ENCODE peak calls at places on chromosomes 2 and 18, in four cellular contexts. Q is neural progenitor cell, J is Peyer's patch, Y is endodermal cell. F is an unnamed sample.

GRCh38 chr18:63224574-63224973 is 95.0 kb downstream of the BCL2 start:
- DNase-seq in Q (no peak), J (no peak), Y (no peak), F (no peak)

GRCh38 chr2:178473373-178473772 is 5.0 kb downstream of the FKBP7 start:
- DNase-seq in Q (no peak), J (no peak), Y (no peak), F (no peak)

GRCh38 chr2:157287160-157287559 is 29.7 kb downstream of the GALNT5 start:
- DNase-seq in Q (no peak), J (no peak), Y (no peak), F (no peak)

GRCh38 chr2:60262178-60262577 is 291.3 kb downstream of the BCL11A start:
- DNase-seq in Q (peak), J (no peak), Y (no peak), F (peak)

GRCh38 chr18:45383228-45383627 is 232.0 kb upstream of the SLC14A2 start:
- DNase-seq in Q (no peak), J (no peak), Y (no peak), F (no peak)

GRCh38 chr2:39925312-39925711 is 146.3 kb upstream of the THUMPD2 start:
- DNase-seq in Q (no peak), J (no peak), Y (no peak), F (no peak)

GRCh38 chr2:128513416-128514283 is 195.0 kb upstream of the HS6ST1 start:
- DNase-seq in Q (no peak), J (no peak), Y (no peak), F (no peak)

GRCh38 chr2:40204268-40204667 is 247.6 kb downstream of the SLC8A1 start:
- DNase-seq in Q (peak), J (no peak), Y (no peak), F (no peak)

GRCh38 chr2:36343601-36344000 is 12.0 kb upstream of the CRIM1 start:
- DNase-seq in Q (no peak), J (no peak), Y (no peak), F (no peak)

GRCh38 chr18:57516068-57516467 is 70.4 kb downstream of the FECH start:
- DNase-seq in Q (no peak), J (no peak), Y (no peak), F (no peak)

GRCh38 chr18:5630057-5630765 is 86.4 kb upstream of the EPB41L3 start:
- DNase-seq in Q (peak), J (peak), Y (peak), F (no peak)

GRCh38 chr2:182291296-182291695 is 135.5 kb downstream of the PDE1A start:
- DNase-seq in Q (no peak), J (no peak), Y (no peak), F (no peak)

GRCh38 chr2:169095631-169096105 is 26.3 kb downstream of the DHRS9 start:
- DNase-seq in Q (no peak), J (no peak), Y (no peak), F (peak)

GRCh38 chr2:127080941-127081769 is 25.8 kb downstream of the BIN1 start:
- DNase-seq in Q (no peak), J (peak), Y (no peak), F (no peak)

GRCh38 chr2:119694994-119695521 is 16.1 kb downstream of the TMEM177 start:
- DNase-seq in Q (no peak), J (no peak), Y (peak), F (no peak)

GRCh38 chr2:9690252-9690651 is 59.5 kb upstream of the YWHAQ start:
- DNase-seq in Q (no peak), J (no peak), Y (peak), F (no peak)

GRCh38 chr18:49851624-49852023 is 38.3 kb upstream of the ACAA2 start:
- DNase-seq in Q (no peak), J (no peak), Y (no peak), F (no peak)

DNA sequence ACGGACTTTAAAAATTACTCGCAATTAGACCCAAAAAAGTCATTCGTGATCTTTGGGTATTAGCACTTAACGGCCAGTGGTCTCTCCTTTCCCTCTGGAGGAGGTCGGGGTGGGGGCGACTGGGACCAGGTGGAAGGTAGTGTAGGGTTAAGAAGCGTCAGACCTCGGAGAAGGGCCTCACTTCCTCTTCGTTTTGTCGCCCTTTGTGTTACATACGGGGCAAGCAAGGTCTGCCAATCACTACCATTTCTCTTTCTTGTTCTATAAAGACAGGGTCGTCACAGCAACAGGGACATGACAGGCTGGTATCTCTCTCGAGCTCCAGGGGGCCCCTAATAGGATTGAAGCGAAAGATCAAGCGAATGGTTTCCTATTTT is 136.6 kb downstream of the INSIG2 start:
- DNase-seq in Q (peak), J (no peak), Y (peak), F (no peak)
- H3K4me3 ChIP-seq in Q (peak), J (peak), Y (peak), F (peak)

DNA sequence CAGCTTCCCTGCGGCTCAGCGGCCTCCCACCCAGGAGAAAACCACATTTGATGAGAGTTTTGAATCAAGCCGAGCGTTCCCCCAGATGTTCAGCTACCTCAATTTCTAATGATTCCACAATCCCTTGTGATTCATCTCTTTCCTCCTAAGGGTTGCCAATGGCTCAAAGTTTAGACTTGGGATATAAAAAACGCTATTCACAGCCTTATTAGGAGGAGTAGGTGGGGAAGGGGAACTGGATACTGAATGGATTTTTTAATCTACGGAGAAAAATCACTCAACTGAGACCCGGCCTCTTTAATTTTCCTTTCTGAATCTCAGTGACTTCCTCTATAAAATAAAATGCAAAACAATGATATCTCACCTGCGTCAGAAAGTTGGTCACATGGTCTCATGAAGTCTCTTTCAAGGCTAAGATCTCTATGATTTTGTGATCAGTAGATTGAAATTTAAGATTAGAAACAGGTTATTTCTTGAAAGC is 192.6 kb upstream of the TCF4 start:
- DNase-seq in Q (no peak), J (no peak), Y (no peak), F (no peak)
- H3K4me3 ChIP-seq in Q (peak), J (peak), Y (peak), F (peak)

GRCh38 chr2:71082402-71083252 is 14.2 kb downstream of the NAGK start:
- DNase-seq in Q (no peak), J (no peak), Y (no peak), F (no peak)
- H3K4me3 ChIP-seq in Q (no peak), J (no peak), Y (no peak), F (no peak)

GRCh38 chr2:237354930-237355329 is 59.0 kb downstream of the COL6A3 start:
- DNase-seq in Q (no peak), J (no peak), Y (peak), F (no peak)
- H3K4me3 ChIP-seq in Q (no peak), J (no peak), Y (no peak), F (no peak)

DNA sequence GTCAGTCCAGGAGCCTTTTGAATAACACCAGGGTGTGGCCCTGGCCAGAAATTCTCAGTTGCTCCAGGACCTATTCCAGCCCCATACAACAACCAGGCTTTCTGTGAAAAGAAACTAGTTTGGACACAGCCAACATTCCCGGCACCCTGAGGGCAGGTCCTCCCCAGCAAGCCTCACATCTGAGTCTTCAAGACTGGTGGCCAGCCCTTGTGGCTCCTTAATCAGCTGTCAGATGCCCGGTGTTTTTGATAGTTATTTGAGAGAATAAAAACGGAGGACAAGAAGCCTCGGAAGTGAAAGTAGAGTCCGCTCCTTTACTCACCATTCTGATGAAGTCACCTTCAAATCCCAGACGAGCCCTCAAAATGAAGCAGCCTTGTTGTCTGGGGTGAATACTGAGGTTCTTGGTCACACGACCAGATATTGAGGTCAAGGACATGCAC is 31.0 kb upstream of the GMCL1 start:
- DNase-seq in Q (no peak), J (no peak), Y (no peak), F (peak)
- H3K4me3 ChIP-seq in Q (no peak), J (peak), Y (peak), F (peak)